ENCODE peak calls at places on chromosomes 4 and X, in seven cellular contexts. S is NCI-H345; N is AG10803; W is stimulated activated CD8-positive, alpha-beta memory T cell treated with anti-CD3 and anti-CD28 coated beads, Interleukin-4, amount 100 ng/mL, for 24 hours; O is body of pancreas; Z is head of caudate nucleus; J is foreskin melanocyte. A is an unnamed sample.

GRCh38 chr4:173529505-173530325 is at the start of gene HAND2:
- DNase-seq in N (peak), W (no peak), O (no peak), S (peak), Z (no peak), J (no peak), A (no peak)

GRCh38 chrX:70030242-70030823 is 19.4 kb downstream of the AWAT2 start:
- DNase-seq in J (peak), O (no peak), S (peak), W (peak), N (peak), Z (peak), A (no peak)

GRCh38 chrX:28042826-28043564 is 61.7 kb upstream of the DCAF8L1 start:
- DNase-seq in J (no peak), S (no peak), W (no peak), O (no peak), Z (no peak), N (no peak), A (no peak)

GRCh38 chr4:130699004-130699403 is 1603.1 kb downstream of the C4orf33 start:
- DNase-seq in N (no peak), J (no peak), W (no peak), Z (no peak), S (no peak), O (no peak), A (no peak)

GRCh38 chr4:26307027-26307426 is 13.8 kb upstream of the RBPJ start:
- DNase-seq in Z (no peak), N (no peak), W (no peak), S (no peak), J (no peak), O (no peak), A (no peak)

GRCh38 chr4:183261953-183262775 is 57.9 kb downstream of the CLDN22 start:
- DNase-seq in Z (peak), O (peak), S (peak), J (peak), W (peak), N (peak), A (peak)

GRCh38 chr4:108008721-108009120 is 19.0 kb downstream of the HADH start:
- DNase-seq in N (peak), J (no peak), S (no peak), W (no peak), Z (no peak), O (no peak), A (no peak)

GRCh38 chr4:108370291-108370690 is 201.6 kb upstream of the LEF1 start:
- DNase-seq in S (no peak), N (no peak), J (no peak), Z (no peak), O (no peak), W (peak), A (no peak)

GRCh38 chr4:11635336-11635735 is 206.6 kb upstream of the HS3ST1 start:
- DNase-seq in J (no peak), W (no peak), S (no peak), O (no peak), N (no peak), Z (no peak), A (no peak)

GRCh38 chrX:72046447-72046846 is 85.3 kb downstream of the RTL5 start:
- DNase-seq in O (no peak), S (no peak), N (no peak), Z (no peak), J (no peak), W (no peak), A (peak)

A was measured in effector memory CD4-positive, alpha-beta T cell.